ENCODE peak calls at places on chromosome 1, in seven cellular contexts. T, M, N, L, Z, B and E are unnamed samples.

GRCh38 chr1:226603030-226603960 is 54.7 kb downstream of the STUM start:
- DNase-seq in T (no peak), N (peak), Z (no peak), L (no peak), M (peak), B (no peak), E (no peak)

GRCh38 chr1:86155807-86156561 is 588 bp downstream of the COL24A1 start:
- DNase-seq in Z (no peak), B (no peak), T (no peak), L (peak), M (no peak), N (no peak), E (peak)

GRCh38 chr1:30375156-30375555 is 348.2 kb downstream of the MATN1 start:
- DNase-seq in N (no peak), L (no peak), M (no peak), T (no peak), B (no peak), Z (no peak), E (no peak)

GRCh38 chr1:87644033-87644432 is 315.4 kb downstream of the LMO4 start:
- DNase-seq in L (no peak), B (no peak), M (no peak), Z (no peak), N (no peak), T (no peak), E (no peak)

GRCh38 chr1:40862008-40862863 is at the start of gene CITED4:
- DNase-seq in Z (peak), M (peak), B (peak), L (peak), N (peak), T (peak), E (peak)

GRCh38 chr1:52139817-52140540 is 1.9 kb upstream of the ZFYVE9 start:
- DNase-seq in B (peak), Z (peak), L (no peak), T (no peak), N (no peak), M (no peak), E (no peak)

GRCh38 chr1:29932626-29933025 is 696.3 kb downstream of the PTPRU start:
- DNase-seq in B (no peak), Z (no peak), T (no peak), N (no peak), L (no peak), M (no peak), E (no peak)

GRCh38 chr1:53572061-53572801 is 113.0 kb downstream of the DMRTB1 start:
- DNase-seq in M (peak), L (no peak), T (no peak), Z (no peak), B (no peak), N (peak), E (peak)

GRCh38 chr1:56432561-56432971 is 146.8 kb downstream of the PLPP3 start:
- DNase-seq in L (no peak), N (no peak), M (no peak), T (no peak), B (no peak), Z (no peak), E (no peak)